ENCODE peak calls at places on chromosome 20, in five cellular contexts. Q, W, B, N and P are unnamed samples.

GRCh38 chr20:58514321-58515239 is 619 bp downstream of the APCDD1L start:
- DNase-seq in B (no peak), Q (no peak), W (peak), N (no peak), P (no peak)

GRCh38 chr20:34578521-34579147 is 20.1 kb downstream of the MAP1LC3A start:
- DNase-seq in N (no peak), B (no peak), Q (no peak), W (no peak), P (no peak)

GRCh38 chr20:16284385-16285100 is 288.7 kb downstream of the KIF16B start:
- DNase-seq in B (no peak), W (no peak), Q (no peak), N (no peak), P (no peak)

GRCh38 chr20:49505518-49505917 is 23.1 kb upstream of the KCNB1 start:
- DNase-seq in N (no peak), W (peak), Q (peak), B (peak), P (no peak)

GRCh38 chr20:62655291-62656204 is 13.2 kb downstream of the SLCO4A1 start:
- DNase-seq in Q (no peak), W (no peak), N (no peak), B (no peak), P (no peak)

GRCh38 chr20:62929051-62929538 is 2.8 kb upstream of the DIDO1 start:
- DNase-seq in B (no peak), W (peak), N (peak), Q (no peak), P (peak)

GRCh38 chr20:44917399-44917798 is 7.5 kb downstream of the PABPC1L start:
- DNase-seq in B (no peak), W (no peak), Q (no peak), N (no peak), P (no peak)

GRCh38 chr20:20487811-20488210 is 119.9 kb downstream of the INSM1 start:
- DNase-seq in N (no peak), W (no peak), B (no peak), Q (no peak), P (no peak)

GRCh38 chr20:46840054-46840729 is 54.5 kb upstream of the EYA2 start:
- DNase-seq in N (no peak), Q (no peak), B (no peak), W (no peak), P (no peak)

GRCh38 chr20:9407805-9408421 is 106.5 kb upstream of the LAMP5 start:
- DNase-seq in B (peak), Q (peak), W (peak), N (peak), P (peak)

GRCh38 chr20:33846291-33846916 is 35.3 kb downstream of the CHMP4B start:
- DNase-seq in B (no peak), W (no peak), N (peak), Q (no peak), P (peak)

GRCh38 chr20:39795401-39796272 is 833.5 kb downstream of the DHX35 start:
- DNase-seq in W (no peak), N (no peak), B (no peak), Q (peak), P (no peak)

GRCh38 chr20:4014031-4014474 is 1.3 kb downstream of the RNF24 start:
- DNase-seq in Q (peak), W (no peak), B (no peak), N (peak), P (peak)

GRCh38 chr20:53753880-53754459 is 160.3 kb upstream of the ZNF217 start:
- DNase-seq in B (no peak), W (no peak), N (no peak), Q (no peak), P (no peak)

GRCh38 chr20:19823971-19824370 is 65.9 kb downstream of the RIN2 start:
- DNase-seq in B (no peak), Q (no peak), N (no peak), W (no peak), P (no peak)